ENCODE peak calls at places on chromosomes 4 and X, in ten cellular contexts. F is cardiac septum; J is RWPE1; S is HCT116; P is ELF-1; G is stimulated activated CD8-positive, alpha-beta memory T cell treated with anti-CD3 and anti-CD28 coated beads, Interleukin-15, amount 100 ng/mL, for 24 hours; I is fibroblast of lung; W is NCI-H1092 treated with DMSO at 0.1 percent for 48 hours; E is pancreas; B is activated CD4-positive, CD25-positive, alpha-beta regulatory T cell. C is an unnamed sample.

GRCh38 chr4:2408401-2408958 is 10.0 kb downstream of the ZFYVE28 start:
- DNase-seq in F (no peak), J (peak), S (no peak), P (no peak), G (no peak), I (no peak), W (no peak), E (no peak), B (no peak), C (no peak)

GRCh38 chrX:153469811-153470410 is 465 bp downstream of the HAUS7 start:
- DNase-seq in F (no peak), J (no peak), S (no peak), P (peak), G (no peak), I (no peak), W (peak), E (peak), B (peak), C (peak)

GRCh38 chr4:128519163-128519810 is 231.7 kb upstream of the PGRMC2 start:
- DNase-seq in F (no peak), J (no peak), S (no peak), P (no peak), G (no peak), I (peak), W (no peak), E (peak), B (no peak), C (no peak)

GRCh38 chr4:188372856-188373255 is 233.6 kb downstream of the TRIML1 start:
- DNase-seq in F (no peak), J (no peak), S (peak), P (peak), G (no peak), I (peak), W (peak), E (no peak), B (no peak), C (peak)

GRCh38 chrX:139106111-139106510 is 394.6 kb upstream of the FGF13 start:
- DNase-seq in F (no peak), J (no peak), S (no peak), P (peak), G (no peak), I (peak), W (no peak), E (no peak), B (no peak), C (no peak)

GRCh38 chr4:168153596-168154440 is 61.5 kb downstream of the ANXA10 start:
- DNase-seq in F (no peak), J (peak), S (peak), P (peak), G (peak), I (peak), W (peak), E (peak), B (peak), C (peak)

GRCh38 chrX:134258202-134258601 is 21.2 kb downstream of the CCDC160 start:
- DNase-seq in F (no peak), J (no peak), S (no peak), P (no peak), G (no peak), I (no peak), W (no peak), E (no peak), B (no peak), C (no peak)

GRCh38 chr4:84493092-84493850 is 5.8 kb downstream of the NKX6-1 start:
- DNase-seq in F (no peak), J (no peak), S (no peak), P (peak), G (no peak), I (peak), W (no peak), E (no peak), B (no peak), C (peak)

GRCh38 chr4:87851332-87851731 is 18.6 kb downstream of the MEPE start:
- DNase-seq in F (no peak), J (no peak), S (no peak), P (no peak), G (no peak), I (no peak), W (no peak), E (no peak), B (no peak), C (no peak)

GRCh38 chr4:723706-724105 is 18.1 kb downstream of the PCGF3 start:
- DNase-seq in F (no peak), J (no peak), S (no peak), P (no peak), G (no peak), I (no peak), W (no peak), E (no peak), B (no peak), C (no peak)

GRCh38 chrX:49039598-49040375 is 3.4 kb downstream of the TFE3 start:
- DNase-seq in F (peak), J (peak), S (peak), P (peak), G (no peak), I (peak), W (no peak), E (peak), B (no peak), C (peak)

GRCh38 chr4:142353149-142353738 is 492.9 kb downstream of the INPP4B start:
- DNase-seq in F (no peak), J (peak), S (peak), P (no peak), G (no peak), I (peak), W (peak), E (no peak), B (no peak), C (peak)

GRCh38 chr4:86942185-86942666 is 7.4 kb downstream of the AFF1 start:
- DNase-seq in F (no peak), J (peak), S (no peak), P (no peak), G (no peak), I (peak), W (no peak), E (no peak), B (no peak), C (peak)

GRCh38 chrX:38798956-38799355 is 2.3 kb upstream of the MID1IP1 start:
- DNase-seq in F (no peak), J (peak), S (no peak), P (no peak), G (no peak), I (peak), W (no peak), E (no peak), B (no peak), C (no peak)

GRCh38 chrX:44314259-44314734 is 29.2 kb downstream of the EFHC2 start:
- DNase-seq in F (peak), J (no peak), S (no peak), P (peak), G (no peak), I (peak), W (no peak), E (no peak), B (no peak), C (no peak)

GRCh38 chr4:109302366-109303140 is at the start of gene COL25A1:
- DNase-seq in F (peak), J (peak), S (no peak), P (peak), G (no peak), I (peak), W (peak), E (peak), B (peak), C (no peak)

GRCh38 chrX:727738-728621 is 97.4 kb downstream of the SHOX start:
- DNase-seq in F (no peak), J (no peak), S (peak), P (peak), G (no peak), I (no peak), W (no peak), E (no peak), B (no peak), C (no peak)

GRCh38 chr4:112284166-112284565 is 1.5 kb downstream of the TIFA start:
- DNase-seq in F (no peak), J (no peak), S (no peak), P (no peak), G (no peak), I (peak), W (no peak), E (no peak), B (no peak), C (no peak)

GRCh38 chrX:56800307-56800706 is 71.3 kb downstream of the NBDY start:
- DNase-seq in F (no peak), J (no peak), S (no peak), P (no peak), G (no peak), I (no peak), W (no peak), E (no peak), B (no peak), C (no peak)

GRCh38 chr4:78566834-78567501 is 15.4 kb downstream of the ANXA3 start:
- DNase-seq in F (no peak), J (no peak), S (no peak), P (no peak), G (no peak), I (no peak), W (no peak), E (no peak), B (no peak), C (no peak)

GRCh38 chrX:15911729-15912550 is 57.3 kb upstream of the AP1S2 start:
- DNase-seq in F (no peak), J (no peak), S (no peak), P (no peak), G (no peak), I (no peak), W (no peak), E (no peak), B (no peak), C (no peak)

GRCh38 chr4:185689407-185689806 is 122.6 kb downstream of the SORBS2 start:
- DNase-seq in F (no peak), J (no peak), S (no peak), P (no peak), G (no peak), I (no peak), W (no peak), E (no peak), B (no peak), C (no peak)

GRCh38 chrX:149759824-149760223 is 14.0 kb upstream of the HSFX1 start:
- DNase-seq in F (peak), J (no peak), S (no peak), P (no peak), G (no peak), I (no peak), W (no peak), E (no peak), B (no peak), C (no peak)

GRCh38 chrX:141341341-141341740 is 99.0 kb upstream of the SPANXC start:
- DNase-seq in F (no peak), J (peak), S (no peak), P (no peak), G (no peak), I (peak), W (no peak), E (no peak), B (no peak), C (no peak)

GRCh38 chr4:138765442-138765841 is 250.1 kb upstream of the NOCT start:
- DNase-seq in F (no peak), J (no peak), S (no peak), P (no peak), G (no peak), I (no peak), W (no peak), E (no peak), B (no peak), C (no peak)

GRCh38 chrX:121160987-121161386 is 113.6 kb downstream of the GLUD2 start:
- DNase-seq in F (no peak), J (no peak), S (no peak), P (no peak), G (no peak), I (no peak), W (no peak), E (no peak), B (no peak), C (no peak)

GRCh38 chr4:179728305-179728704 is 2286.1 kb upstream of the AGA start:
- DNase-seq in F (no peak), J (no peak), S (no peak), P (no peak), G (no peak), I (no peak), W (no peak), E (no peak), B (no peak), C (no peak)

GRCh38 chr4:158428242-158428641 is 93.4 kb upstream of the RXFP1 start:
- DNase-seq in F (no peak), J (peak), S (no peak), P (no peak), G (no peak), I (peak), W (no peak), E (no peak), B (no peak), C (no peak)

GRCh38 chr4:94766856-94767255 is 9.1 kb downstream of the BMPR1B start:
- DNase-seq in F (no peak), J (peak), S (no peak), P (no peak), G (no peak), I (no peak), W (no peak), E (no peak), B (no peak), C (peak)

GRCh38 chr4:81635747-81636146 is 164.0 kb upstream of the RASGEF1B start:
- DNase-seq in F (no peak), J (no peak), S (peak), P (peak), G (no peak), I (no peak), W (no peak), E (no peak), B (no peak), C (peak)

GRCh38 chr4:87469390-87469789 is 47.0 kb downstream of the NUDT9 start:
- DNase-seq in F (no peak), J (no peak), S (no peak), P (no peak), G (no peak), I (no peak), W (no peak), E (no peak), B (no peak), C (no peak)

GRCh38 chrX:33725556-33726232 is 406.4 kb downstream of the FAM47A start:
- DNase-seq in F (no peak), J (peak), S (no peak), P (peak), G (no peak), I (peak), W (no peak), E (peak), B (no peak), C (peak)

GRCh38 chrX:71815121-71815905 is 52.2 kb downstream of the CXorf49B start:
- DNase-seq in F (no peak), J (no peak), S (no peak), P (no peak), G (no peak), I (no peak), W (no peak), E (no peak), B (no peak), C (no peak)

GRCh38 chr4:168645933-168646768 is 149.3 kb downstream of the PALLD start:
- DNase-seq in F (no peak), J (no peak), S (no peak), P (no peak), G (no peak), I (no peak), W (peak), E (no peak), B (no peak), C (no peak)

GRCh38 chr4:19803406-19803805 is 448.3 kb upstream of the SLIT2 start:
- DNase-seq in F (no peak), J (no peak), S (no peak), P (no peak), G (no peak), I (no peak), W (no peak), E (no peak), B (no peak), C (no peak)

GRCh38 chr4:82718067-82718935 is 80.3 kb downstream of the SCD5 start:
- DNase-seq in F (no peak), J (no peak), S (no peak), P (no peak), G (no peak), I (no peak), W (no peak), E (no peak), B (no peak), C (no peak)

GRCh38 chr4:143700060-143700419 is 435 bp downstream of the FREM3 start:
- DNase-seq in F (no peak), J (no peak), S (no peak), P (peak), G (no peak), I (peak), W (no peak), E (no peak), B (no peak), C (no peak)

GRCh38 chr4:39609454-39609911 is 29.2 kb downstream of the SMIM14 start:
- DNase-seq in F (no peak), J (no peak), S (no peak), P (no peak), G (no peak), I (no peak), W (no peak), E (no peak), B (no peak), C (peak)

GRCh38 chrX:13048265-13048664 is 3.8 kb upstream of the FAM9C start:
- DNase-seq in F (no peak), J (no peak), S (no peak), P (no peak), G (no peak), I (peak), W (peak), E (no peak), B (no peak), C (no peak)

GRCh38 chr4:88533937-88534750 is 10.6 kb upstream of the PYURF start:
- DNase-seq in F (no peak), J (peak), S (no peak), P (no peak), G (no peak), I (peak), W (no peak), E (no peak), B (no peak), C (no peak)